ENCODE peak calls at places on chromosomes 7 and 10, in five cellular contexts. One of them, this sample, is unnamed.

GRCh38 chr7:96397936-96398596 is 76.2 kb upstream of the SLC25A13 start:
- DNase-seq in NCI-H460: no peak
- DNase-seq in fibroblast of the aortic adventitia: peak
- DNase-seq in AG04450: no peak
- DNase-seq in pons: no peak
- DNase-seq in this sample: no peak

GRCh38 chr7:3882782-3883181 is 581.7 kb downstream of the SDK1 start:
- DNase-seq in NCI-H460: no peak
- DNase-seq in fibroblast of the aortic adventitia: no peak
- DNase-seq in pons: no peak
- DNase-seq in AG04450: no peak
- DNase-seq in this sample: no peak

GRCh38 chr7:51315393-51316261 is 982 bp downstream of the COBL start:
- DNase-seq in NCI-H460: no peak
- DNase-seq in AG04450: no peak
- DNase-seq in fibroblast of the aortic adventitia: no peak
- DNase-seq in pons: peak
- DNase-seq in this sample: no peak

GRCh38 chr7:14303536-14303935 is 314.1 kb upstream of the ETV1 start:
- DNase-seq in pons: no peak
- DNase-seq in AG04450: no peak
- DNase-seq in fibroblast of the aortic adventitia: no peak
- DNase-seq in NCI-H460: no peak
- DNase-seq in this sample: no peak

GRCh38 chr10:79088613-79089355 is 20.0 kb downstream of the ZMIZ1 start:
- DNase-seq in pons: no peak
- DNase-seq in NCI-H460: no peak
- DNase-seq in fibroblast of the aortic adventitia: no peak
- DNase-seq in AG04450: no peak
- DNase-seq in this sample: no peak

GRCh38 chr10:124604214-124605000 is 139.8 kb downstream of the FAM53B start:
- DNase-seq in pons: peak
- DNase-seq in NCI-H460: no peak
- DNase-seq in AG04450: no peak
- DNase-seq in fibroblast of the aortic adventitia: no peak
- DNase-seq in this sample: no peak

GRCh38 chr7:145692237-145692950 is 424.2 kb upstream of the CNTNAP2 start:
- DNase-seq in NCI-H460: no peak
- DNase-seq in fibroblast of the aortic adventitia: no peak
- DNase-seq in pons: no peak
- DNase-seq in AG04450: no peak
- DNase-seq in this sample: no peak

GRCh38 chr10:97737770-97738265 is 890 bp downstream of the ZFYVE27 start:
- DNase-seq in NCI-H460: no peak
- DNase-seq in fibroblast of the aortic adventitia: no peak
- DNase-seq in AG04450: no peak
- DNase-seq in pons: no peak
- DNase-seq in this sample: no peak

GRCh38 chr7:142961973-142962913 is at the start of gene KEL:
- DNase-seq in pons: no peak
- DNase-seq in AG04450: no peak
- DNase-seq in NCI-H460: no peak
- DNase-seq in fibroblast of the aortic adventitia: no peak
- DNase-seq in this sample: no peak

This sample was measured in T-helper 17 cell.